ENCODE peak calls at places on chromosomes 5 and 9, in six cellular contexts. One of them, this sample, is unnamed.

GRCh38 chr5:72836810-72837209 is 20.3 kb downstream of the TNPO1 start:
- DNase-seq in NCI-H2171 treated with DMSO at 0.1 percent for 48 hours: no peak
- DNase-seq in T-helper 2 cell: no peak
- DNase-seq in activated CD8-positive, alpha-beta memory T cell treated with anti-CD3 and anti-CD28 coated beads for 48 hours: no peak
- DNase-seq in BJ: no peak
- DNase-seq in glutamatergic neuron: no peak
- DNase-seq in this sample: no peak

GRCh38 chr5:141848771-141849370 is 29.3 kb downstream of the PCDH1 start:
- DNase-seq in NCI-H2171 treated with DMSO at 0.1 percent for 48 hours: no peak
- DNase-seq in T-helper 2 cell: no peak
- DNase-seq in activated CD8-positive, alpha-beta memory T cell treated with anti-CD3 and anti-CD28 coated beads for 48 hours: no peak
- DNase-seq in BJ: no peak
- DNase-seq in glutamatergic neuron: no peak
- DNase-seq in this sample: peak

GRCh38 chr5:152547202-152547601 is 142.1 kb upstream of the NMUR2 start:
- DNase-seq in NCI-H2171 treated with DMSO at 0.1 percent for 48 hours: peak
- DNase-seq in T-helper 2 cell: no peak
- DNase-seq in activated CD8-positive, alpha-beta memory T cell treated with anti-CD3 and anti-CD28 coated beads for 48 hours: no peak
- DNase-seq in BJ: no peak
- DNase-seq in glutamatergic neuron: no peak
- DNase-seq in this sample: no peak

GRCh38 chr5:111066261-111066938 is 5.1 kb upstream of the TSLP start:
- DNase-seq in NCI-H2171 treated with DMSO at 0.1 percent for 48 hours: no peak
- DNase-seq in T-helper 2 cell: no peak
- DNase-seq in activated CD8-positive, alpha-beta memory T cell treated with anti-CD3 and anti-CD28 coated beads for 48 hours: no peak
- DNase-seq in BJ: no peak
- DNase-seq in glutamatergic neuron: no peak
- DNase-seq in this sample: no peak

GRCh38 chr9:86282979-86283535 is 719 bp upstream of the ISCA1 start:
- DNase-seq in NCI-H2171 treated with DMSO at 0.1 percent for 48 hours: peak
- DNase-seq in T-helper 2 cell: no peak
- DNase-seq in activated CD8-positive, alpha-beta memory T cell treated with anti-CD3 and anti-CD28 coated beads for 48 hours: no peak
- DNase-seq in BJ: peak
- DNase-seq in glutamatergic neuron: no peak
- DNase-seq in this sample: no peak

GRCh38 chr5:134242146-134242545 is 16.3 kb upstream of the PPP2CA start:
- DNase-seq in NCI-H2171 treated with DMSO at 0.1 percent for 48 hours: no peak
- DNase-seq in T-helper 2 cell: no peak
- DNase-seq in activated CD8-positive, alpha-beta memory T cell treated with anti-CD3 and anti-CD28 coated beads for 48 hours: no peak
- DNase-seq in BJ: peak
- DNase-seq in glutamatergic neuron: no peak
- DNase-seq in this sample: no peak

GRCh38 chr5:39461007-39461682 is 36.4 kb upstream of the DAB2 start:
- DNase-seq in NCI-H2171 treated with DMSO at 0.1 percent for 48 hours: no peak
- DNase-seq in T-helper 2 cell: no peak
- DNase-seq in activated CD8-positive, alpha-beta memory T cell treated with anti-CD3 and anti-CD28 coated beads for 48 hours: no peak
- DNase-seq in BJ: no peak
- DNase-seq in glutamatergic neuron: no peak
- DNase-seq in this sample: no peak

GRCh38 chr5:146910239-146910638 is 31.7 kb upstream of the PPP2R2B start:
- DNase-seq in NCI-H2171 treated with DMSO at 0.1 percent for 48 hours: no peak
- DNase-seq in T-helper 2 cell: no peak
- DNase-seq in activated CD8-positive, alpha-beta memory T cell treated with anti-CD3 and anti-CD28 coated beads for 48 hours: no peak
- DNase-seq in BJ: no peak
- DNase-seq in glutamatergic neuron: no peak
- DNase-seq in this sample: no peak

GRCh38 chr5:1429501-1429900 is 15.7 kb downstream of the SLC6A3 start:
- DNase-seq in NCI-H2171 treated with DMSO at 0.1 percent for 48 hours: no peak
- DNase-seq in T-helper 2 cell: no peak
- DNase-seq in activated CD8-positive, alpha-beta memory T cell treated with anti-CD3 and anti-CD28 coated beads for 48 hours: no peak
- DNase-seq in BJ: no peak
- DNase-seq in glutamatergic neuron: no peak
- DNase-seq in this sample: no peak

GRCh38 chr9:15484802-15485201 is 26.0 kb downstream of the PSIP1 start:
- DNase-seq in NCI-H2171 treated with DMSO at 0.1 percent for 48 hours: no peak
- DNase-seq in T-helper 2 cell: no peak
- DNase-seq in activated CD8-positive, alpha-beta memory T cell treated with anti-CD3 and anti-CD28 coated beads for 48 hours: no peak
- DNase-seq in BJ: no peak
- DNase-seq in glutamatergic neuron: no peak
- DNase-seq in this sample: no peak

GRCh38 chr5:179827684-179828083 is 7.0 kb downstream of the SQSTM1 start:
- DNase-seq in NCI-H2171 treated with DMSO at 0.1 percent for 48 hours: no peak
- DNase-seq in T-helper 2 cell: no peak
- DNase-seq in activated CD8-positive, alpha-beta memory T cell treated with anti-CD3 and anti-CD28 coated beads for 48 hours: no peak
- DNase-seq in BJ: no peak
- DNase-seq in glutamatergic neuron: peak
- DNase-seq in this sample: no peak

This sample was measured in coronary artery.